ENCODE peak calls at places on chromosomes 11 and 22, in four cellular contexts. H is heart left ventricle, B is HFFc6, P is H9. Q is an unnamed sample.

GRCh38 chr11:13364388-13364787 is 86.8 kb downstream of the BMAL1 start:
- DNase-seq in H (no peak), B (no peak), P (no peak), Q (no peak)

GRCh38 chr11:131302831-131303230 is 67.6 kb upstream of the NTM start:
- DNase-seq in H (no peak), B (no peak), P (no peak), Q (no peak)

GRCh38 chr11:121928597-121929580 is 187.1 kb downstream of the BLID start:
- DNase-seq in B (no peak), H (no peak), P (peak), Q (no peak)

GRCh38 chr11:61023086-61024035 is 51.9 kb downstream of the CD6 start:
- DNase-seq in B (no peak), H (no peak), P (no peak), Q (no peak)

GRCh38 chr22:28208036-28208435 is 289.0 kb upstream of the PITPNB start:
- DNase-seq in B (no peak), H (no peak), P (no peak), Q (no peak)

GRCh38 chr11:61028135-61028729 is 56.8 kb downstream of the CD6 start:
- DNase-seq in B (no peak), H (no peak), P (no peak), Q (no peak)

GRCh38 chr11:2768471-2769408 is 68.9 kb upstream of the KCNQ1OT1 start:
- DNase-seq in B (peak), P (no peak), H (no peak), Q (peak)

GRCh38 chr11:97964332-97965004 is 1056.3 kb upstream of the CNTN5 start:
- DNase-seq in B (no peak), H (no peak), P (no peak), Q (no peak)

GRCh38 chr11:14500181-14500651 is 605 bp upstream of the COPB1 start:
- DNase-seq in H (no peak), B (peak), P (no peak), Q (peak)

GRCh38 chr11:12126352-12127019 is 16.1 kb downstream of the MICAL2 start:
- DNase-seq in H (no peak), B (peak), P (no peak), Q (peak)

GRCh38 chr11:115616941-115617340 is 112.7 kb upstream of the CADM1 start:
- DNase-seq in B (no peak), H (peak), P (no peak), Q (peak)

GRCh38 chr11:79481795-79482194 is 41.0 kb upstream of the TENM4 start:
- DNase-seq in P (no peak), H (no peak), B (no peak), Q (no peak)

GRCh38 chr11:8839957-8840945 is 70.7 kb upstream of the AKIP1 start:
- DNase-seq in B (no peak), H (no peak), P (peak), Q (no peak)

GRCh38 chr11:19756675-19757475 is 44.2 kb downstream of the NAV2 start:
- DNase-seq in B (no peak), H (peak), P (no peak), Q (no peak)

DNA sequence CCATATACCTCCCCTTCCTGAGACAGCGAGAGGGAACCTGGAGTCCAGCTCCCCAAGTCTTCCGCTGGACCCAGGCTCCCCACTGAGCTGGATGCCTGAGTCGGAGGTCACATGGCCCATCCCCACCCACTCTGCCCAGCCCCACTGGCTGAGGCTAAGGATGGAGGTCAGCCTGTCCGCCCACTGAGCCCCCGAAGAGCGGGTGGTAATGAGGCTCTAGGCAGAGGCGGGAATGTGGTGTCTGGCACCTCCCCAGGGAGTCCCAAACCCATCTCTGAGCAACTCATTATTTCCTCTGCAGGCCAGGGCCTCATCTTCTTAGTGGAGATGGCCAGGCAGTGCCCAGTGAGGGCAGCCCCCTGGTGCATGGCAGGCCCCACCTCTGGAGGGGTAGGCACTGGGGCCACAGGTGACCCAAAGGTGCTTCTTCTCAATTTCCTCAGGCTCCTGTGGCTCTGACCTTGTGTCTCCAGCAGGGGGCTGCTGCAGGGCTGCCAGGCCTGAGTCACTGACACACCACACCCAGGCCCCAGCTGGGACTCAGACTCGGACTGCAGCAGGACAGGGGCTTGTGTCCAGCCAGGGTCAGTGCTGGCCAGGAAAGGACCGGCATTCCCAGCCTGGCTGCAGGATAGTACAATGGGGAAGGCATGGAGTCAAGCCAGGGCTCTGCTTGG is 10.2 kb upstream of the PDE2A start:
- DNase-seq in B (peak), P (peak), H (peak), Q (no peak)
- TF ChIP-seq CTCF in B (peak), P (peak), H (peak), Q (peak)

DNA sequence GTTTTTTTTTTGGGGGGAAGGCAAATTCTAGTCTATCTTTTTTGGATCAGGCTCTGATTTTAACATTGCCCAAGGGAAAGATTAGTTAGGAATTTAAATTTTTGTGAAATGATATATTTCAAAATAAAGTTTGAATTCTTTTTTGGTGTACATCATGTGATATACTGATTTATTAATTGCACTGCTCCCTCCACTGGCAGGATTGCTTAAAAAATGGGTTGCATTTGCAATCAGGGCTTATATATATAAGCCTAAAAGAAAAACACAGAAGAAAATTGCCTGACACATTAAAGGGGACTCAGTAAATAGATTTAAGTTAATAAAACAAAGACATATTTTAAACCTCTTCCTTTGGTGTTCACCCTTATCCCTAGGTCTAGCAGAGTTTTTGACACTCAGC is 1.2 kb downstream of the DYNC2H1 start:
- DNase-seq in P (no peak), H (no peak), B (peak), Q (peak)
- TF ChIP-seq CTCF in P (no peak), H (no peak), B (peak), Q (peak)

GRCh38 chr11:29159552-29160465 is 857.0 kb downstream of the KCNA4 start:
- DNase-seq in B (peak), P (peak), H (no peak), Q (peak)
- TF ChIP-seq CTCF in B (peak), P (peak), H (peak), Q (peak)

DNA sequence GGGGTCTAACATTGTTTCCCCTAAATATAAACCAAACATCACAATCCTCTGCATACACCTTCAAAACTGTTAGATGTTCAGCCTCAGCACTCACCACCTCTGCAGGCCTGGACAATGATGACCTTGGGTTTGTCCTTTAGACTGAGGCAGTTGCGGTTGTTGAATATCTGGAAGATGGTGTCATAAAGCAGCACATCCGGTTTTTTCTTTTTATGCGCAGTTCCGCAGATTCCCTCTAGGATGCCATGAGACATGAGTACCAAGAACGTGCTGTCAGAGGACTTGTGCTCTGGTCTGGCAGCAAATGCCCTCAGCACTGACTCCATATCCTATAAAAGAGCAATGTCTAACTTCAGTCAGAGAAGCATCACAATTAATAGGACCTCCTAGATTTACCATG is 22.8 kb downstream of the CASP5 start:
- DNase-seq in B (no peak), P (no peak), H (no peak), Q (no peak)
- TF ChIP-seq CTCF in B (no peak), P (no peak), H (no peak), Q (peak)

GRCh38 chr22:24107668-24108067 is 73.6 kb upstream of the SUSD2 start:
- DNase-seq in P (no peak), H (peak), B (peak), Q (peak)
- TF ChIP-seq CTCF in P (no peak), H (peak), B (no peak), Q (peak)

GRCh38 chr11:44658451-44658850 is 68.3 kb upstream of the TSPAN18 start:
- DNase-seq in P (peak), H (no peak), B (peak), Q (no peak)
- TF ChIP-seq CTCF in P (peak), H (peak), B (peak), Q (peak)

GRCh38 chr11:83801799-83802198 is 515.6 kb upstream of the CCDC90B start:
- DNase-seq in P (no peak), H (no peak), B (no peak), Q (no peak)
- TF ChIP-seq CTCF in P (peak), H (no peak), B (peak), Q (no peak)

GRCh38 chr22:39349506-39349966 is 255 bp upstream of the SYNGR1 start:
- DNase-seq in H (no peak), P (no peak), B (no peak), Q (no peak)
- TF ChIP-seq CTCF in H (no peak), P (no peak), B (no peak), Q (no peak)

GRCh38 chr11:108663154-108663877 is 1.6 kb upstream of the DDX10 start:
- DNase-seq in H (no peak), B (no peak), P (no peak), Q (no peak)

GRCh38 chr11:108666373-108666772 is 1.5 kb downstream of the DDX10 start:
- DNase-seq in P (peak), H (no peak), B (no peak), Q (no peak)

GRCh38 chr11:108664241-108664640 is 628 bp upstream of the DDX10 start:
- DNase-seq in P (no peak), B (no peak), H (no peak), Q (no peak)

GRCh38 chr11:108662700-108663099 is 2.2 kb upstream of the DDX10 start:
- DNase-seq in H (no peak), B (no peak), P (no peak), Q (no peak)

DNA sequence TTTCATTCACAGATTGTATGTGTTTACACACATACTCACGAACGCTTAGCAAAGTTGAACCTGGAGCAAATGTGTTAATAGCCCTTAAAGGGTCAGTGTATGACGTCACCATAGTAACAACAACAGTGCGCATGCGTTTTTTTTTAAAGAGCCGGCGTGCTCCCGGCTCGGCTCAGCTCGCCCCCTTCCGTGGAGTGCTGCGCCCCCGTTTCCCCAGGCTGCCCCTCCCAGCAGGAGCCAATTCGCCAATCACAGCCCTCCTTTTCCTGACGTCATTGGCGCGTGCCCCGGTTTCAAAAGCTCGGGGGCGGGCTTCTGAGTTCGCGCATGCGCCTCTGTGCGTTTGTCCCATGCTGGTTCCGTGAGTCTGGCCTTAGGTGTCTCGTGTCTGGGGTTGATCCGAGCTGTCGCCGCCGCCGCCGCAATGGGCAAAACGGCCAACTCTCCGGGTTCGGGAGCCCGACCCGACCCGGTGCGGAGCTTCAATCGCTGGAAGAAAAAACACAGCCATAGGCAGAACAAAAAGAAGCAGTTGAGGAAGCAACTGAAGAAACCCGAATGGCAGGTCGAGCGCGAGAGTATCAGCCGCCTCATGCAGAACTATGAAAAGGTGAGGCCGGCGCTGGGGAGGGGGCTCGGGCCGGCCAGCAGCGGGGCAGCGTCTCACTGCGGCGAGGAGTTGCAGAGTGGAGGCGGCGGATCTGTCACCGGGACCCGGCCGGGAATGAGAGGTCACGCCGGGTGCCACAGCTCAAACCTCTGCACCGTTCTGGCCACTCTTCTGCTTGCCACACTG is at the start of gene DDX10:
- DNase-seq in B (peak), H (peak), P (peak), Q (peak)
- TF ChIP-seq CTCF in B (peak), H (no peak), P (no peak), Q (peak)

Q was measured in AG04449.